ENCODE peak calls at places on chromosomes 12 and 14, in six cellular contexts. One of them, this sample, is unnamed.

GRCh38 chr12:49854976-49855375 is 12.1 kb upstream of the BCDIN3D start:
- DNase-seq in NCI-H1092: no peak
- DNase-seq in Caco-2: no peak
- DNase-seq in brain pericyte: no peak
- DNase-seq in D341Med: no peak
- DNase-seq in effector CD4-positive, alpha-beta T cell: no peak
- DNase-seq in this sample: no peak

GRCh38 chr12:11869406-11869805 is 201.3 kb upstream of the BCL2L14 start:
- DNase-seq in NCI-H1092: no peak
- DNase-seq in Caco-2: no peak
- DNase-seq in effector CD4-positive, alpha-beta T cell: no peak
- DNase-seq in brain pericyte: no peak
- DNase-seq in D341Med: no peak
- DNase-seq in this sample: no peak

GRCh38 chr14:59998575-59998974 is 78.6 kb downstream of the LRRC9 start:
- DNase-seq in effector CD4-positive, alpha-beta T cell: no peak
- DNase-seq in NCI-H1092: no peak
- DNase-seq in brain pericyte: no peak
- DNase-seq in Caco-2: no peak
- DNase-seq in D341Med: no peak
- DNase-seq in this sample: no peak

GRCh38 chr12:124527861-124528561 is 39.4 kb downstream of the NCOR2 start:
- DNase-seq in D341Med: peak; percentile 89
- DNase-seq in brain pericyte: no peak
- DNase-seq in NCI-H1092: no peak
- DNase-seq in Caco-2: no peak
- DNase-seq in effector CD4-positive, alpha-beta T cell: no peak
- DNase-seq in this sample: no peak

GRCh38 chr14:59919582-59920377 is at the start of gene LRRC9:
- DNase-seq in Caco-2: peak; percentile 98
- DNase-seq in effector CD4-positive, alpha-beta T cell: no peak
- DNase-seq in brain pericyte: no peak
- DNase-seq in NCI-H1092: peak; percentile 95
- DNase-seq in D341Med: peak; percentile 50
- DNase-seq in this sample: peak; percentile 68

GRCh38 chr14:60188115-60188514 is 22.9 kb upstream of the DHRS7 start:
- DNase-seq in brain pericyte: no peak
- DNase-seq in NCI-H1092: peak; percentile 15
- DNase-seq in Caco-2: no peak
- DNase-seq in effector CD4-positive, alpha-beta T cell: no peak
- DNase-seq in D341Med: no peak
- DNase-seq in this sample: no peak

GRCh38 chr14:58026219-58026618 is 125.8 kb downstream of the ARMH4 start:
- DNase-seq in effector CD4-positive, alpha-beta T cell: no peak
- DNase-seq in D341Med: no peak
- DNase-seq in NCI-H1092: no peak
- DNase-seq in Caco-2: no peak
- DNase-seq in brain pericyte: no peak
- DNase-seq in this sample: no peak

GRCh38 chr12:32476446-32476845 is 77.1 kb downstream of the FGD4 start:
- DNase-seq in D341Med: no peak
- DNase-seq in brain pericyte: no peak
- DNase-seq in Caco-2: no peak
- DNase-seq in NCI-H1092: no peak
- DNase-seq in effector CD4-positive, alpha-beta T cell: no peak
- DNase-seq in this sample: no peak

GRCh38 chr12:79326225-79326624 is 364.5 kb downstream of the PAWR start:
- DNase-seq in Caco-2: no peak
- DNase-seq in brain pericyte: no peak
- DNase-seq in effector CD4-positive, alpha-beta T cell: no peak
- DNase-seq in NCI-H1092: peak; percentile 19
- DNase-seq in D341Med: no peak
- DNase-seq in this sample: no peak

GRCh38 chr14:91464615-91465205 is 45.4 kb downstream of the PPP4R3A start:
- DNase-seq in Caco-2: no peak
- DNase-seq in brain pericyte: no peak
- DNase-seq in NCI-H1092: no peak
- DNase-seq in D341Med: no peak
- DNase-seq in effector CD4-positive, alpha-beta T cell: no peak
- DNase-seq in this sample: no peak

GRCh38 chr12:129467749-129468148 is 436.1 kb downstream of the TMEM132D start:
- DNase-seq in brain pericyte: no peak
- DNase-seq in effector CD4-positive, alpha-beta T cell: no peak
- DNase-seq in Caco-2: no peak
- DNase-seq in NCI-H1092: peak; percentile 21
- DNase-seq in D341Med: no peak
- DNase-seq in this sample: no peak

GRCh38 chr12:111367661-111368221 is 1.2 kb downstream of the PHETA1 start:
- DNase-seq in effector CD4-positive, alpha-beta T cell: no peak
- DNase-seq in Caco-2: peak; percentile 72
- DNase-seq in D341Med: no peak
- DNase-seq in NCI-H1092: no peak
- DNase-seq in brain pericyte: no peak
- DNase-seq in this sample: peak; percentile 85

GRCh38 chr14:52241102-52241793 is 26.2 kb upstream of the PTGDR start:
- DNase-seq in effector CD4-positive, alpha-beta T cell: no peak
- DNase-seq in Caco-2: no peak
- DNase-seq in D341Med: no peak
- DNase-seq in NCI-H1092: no peak
- DNase-seq in brain pericyte: no peak
- DNase-seq in this sample: no peak

GRCh38 chr12:109625131-109625559 is 51.6 kb downstream of the MVK start:
- DNase-seq in effector CD4-positive, alpha-beta T cell: no peak
- DNase-seq in D341Med: no peak
- DNase-seq in Caco-2: no peak
- DNase-seq in brain pericyte: no peak
- DNase-seq in NCI-H1092: no peak
- DNase-seq in this sample: no peak

GRCh38 chr12:54292083-54292930 is 8.5 kb downstream of the NFE2 start:
- DNase-seq in effector CD4-positive, alpha-beta T cell: no peak
- DNase-seq in brain pericyte: no peak
- DNase-seq in NCI-H1092: no peak
- DNase-seq in Caco-2: no peak
- DNase-seq in D341Med: no peak
- DNase-seq in this sample: no peak

GRCh38 chr12:18361431-18361830 is 100.1 kb downstream of the PIK3C2G start:
- DNase-seq in effector CD4-positive, alpha-beta T cell: no peak
- DNase-seq in D341Med: no peak
- DNase-seq in Caco-2: no peak
- DNase-seq in brain pericyte: no peak
- DNase-seq in NCI-H1092: no peak
- DNase-seq in this sample: no peak

GRCh38 chr12:132063491-132063890 is 80.6 kb downstream of the DDX51 start:
- DNase-seq in effector CD4-positive, alpha-beta T cell: no peak
- DNase-seq in brain pericyte: no peak
- DNase-seq in Caco-2: no peak
- DNase-seq in NCI-H1092: no peak
- DNase-seq in D341Med: no peak
- DNase-seq in this sample: no peak

GRCh38 chr12:101859664-101860607 is 17.4 kb upstream of the DRAM1 start:
- DNase-seq in D341Med: no peak
- DNase-seq in Caco-2: no peak
- DNase-seq in effector CD4-positive, alpha-beta T cell: no peak
- DNase-seq in NCI-H1092: no peak
- DNase-seq in brain pericyte: no peak
- DNase-seq in this sample: no peak

GRCh38 chr14:69606258-69606657 is 5.1 kb upstream of the SUSD6 start:
- DNase-seq in brain pericyte: no peak
- DNase-seq in Caco-2: peak; percentile 87
- DNase-seq in D341Med: no peak
- DNase-seq in effector CD4-positive, alpha-beta T cell: no peak
- DNase-seq in NCI-H1092: no peak
- DNase-seq in this sample: peak; percentile 52

GRCh38 chr14:26866741-26867140 is 268.9 kb upstream of the NOVA1 start:
- DNase-seq in brain pericyte: no peak
- DNase-seq in NCI-H1092: no peak
- DNase-seq in effector CD4-positive, alpha-beta T cell: no peak
- DNase-seq in D341Med: no peak
- DNase-seq in Caco-2: no peak
- DNase-seq in this sample: no peak

GRCh38 chr14:103284574-103285467 is 49.2 kb upstream of the EIF5 start:
- DNase-seq in NCI-H1092: no peak
- DNase-seq in D341Med: no peak
- DNase-seq in effector CD4-positive, alpha-beta T cell: no peak
- DNase-seq in brain pericyte: no peak
- DNase-seq in Caco-2: peak; percentile 49
- DNase-seq in this sample: no peak

GRCh38 chr12:52389313-52390207 is 4.1 kb upstream of the KRT84 start:
- DNase-seq in effector CD4-positive, alpha-beta T cell: no peak
- DNase-seq in D341Med: no peak
- DNase-seq in Caco-2: no peak
- DNase-seq in brain pericyte: no peak
- DNase-seq in NCI-H1092: no peak
- DNase-seq in this sample: no peak

GRCh38 chr12:52222692-52223091 is 10.4 kb upstream of the KRT7 start:
- DNase-seq in D341Med: no peak
- DNase-seq in Caco-2: no peak
- DNase-seq in NCI-H1092: no peak
- DNase-seq in brain pericyte: no peak
- DNase-seq in effector CD4-positive, alpha-beta T cell: no peak
- DNase-seq in this sample: no peak

GRCh38 chr12:9741726-9742125 is 8.8 kb upstream of the CLECL1 start:
- DNase-seq in brain pericyte: no peak
- DNase-seq in NCI-H1092: no peak
- DNase-seq in Caco-2: no peak
- DNase-seq in D341Med: no peak
- DNase-seq in effector CD4-positive, alpha-beta T cell: peak; percentile 65
- DNase-seq in this sample: no peak

GRCh38 chr12:42819801-42820200 is 230.3 kb upstream of the PRICKLE1 start:
- DNase-seq in D341Med: no peak
- DNase-seq in effector CD4-positive, alpha-beta T cell: no peak
- DNase-seq in Caco-2: no peak
- DNase-seq in brain pericyte: no peak
- DNase-seq in NCI-H1092: no peak
- DNase-seq in this sample: no peak

GRCh38 chr12:56020437-56021189 is at the start of gene IKZF4:
- DNase-seq in NCI-H1092: no peak
- DNase-seq in D341Med: no peak
- DNase-seq in Caco-2: peak; percentile 72
- DNase-seq in effector CD4-positive, alpha-beta T cell: no peak
- DNase-seq in brain pericyte: no peak
- DNase-seq in this sample: no peak

GRCh38 chr14:21038416-21039058 is 3.6 kb upstream of the RNASE7 start:
- DNase-seq in D341Med: no peak
- DNase-seq in Caco-2: peak; percentile 63
- DNase-seq in NCI-H1092: no peak
- DNase-seq in brain pericyte: no peak
- DNase-seq in effector CD4-positive, alpha-beta T cell: no peak
- DNase-seq in this sample: no peak

GRCh38 chr14:63726499-63726898 is 1.4 kb downstream of the SGPP1 start:
- DNase-seq in NCI-H1092: no peak
- DNase-seq in brain pericyte: no peak
- DNase-seq in effector CD4-positive, alpha-beta T cell: no peak
- DNase-seq in Caco-2: no peak
- DNase-seq in D341Med: no peak
- DNase-seq in this sample: peak; percentile 32

GRCh38 chr12:28795306-28795705 is 353.8 kb upstream of the FAR2 start:
- DNase-seq in D341Med: no peak
- DNase-seq in Caco-2: no peak
- DNase-seq in brain pericyte: no peak
- DNase-seq in effector CD4-positive, alpha-beta T cell: no peak
- DNase-seq in NCI-H1092: no peak
- DNase-seq in this sample: no peak

GRCh38 chr12:4273651-4274395 is at the start of gene CCND2:
- DNase-seq in brain pericyte: no peak
- DNase-seq in D341Med: peak; percentile 87
- DNase-seq in effector CD4-positive, alpha-beta T cell: peak; percentile 57
- DNase-seq in NCI-H1092: no peak
- DNase-seq in Caco-2: peak; percentile 81
- DNase-seq in this sample: no peak

GRCh38 chr12:47881826-47882427 is 22.9 kb downstream of the VDR start:
- DNase-seq in Caco-2: no peak
- DNase-seq in effector CD4-positive, alpha-beta T cell: no peak
- DNase-seq in NCI-H1092: no peak
- DNase-seq in D341Med: no peak
- DNase-seq in brain pericyte: no peak
- DNase-seq in this sample: no peak

GRCh38 chr12:12671850-12672660 is 23.9 kb downstream of the GPR19 start:
- DNase-seq in brain pericyte: no peak
- DNase-seq in D341Med: no peak
- DNase-seq in Caco-2: no peak
- DNase-seq in effector CD4-positive, alpha-beta T cell: no peak
- DNase-seq in NCI-H1092: no peak
- DNase-seq in this sample: no peak

GRCh38 chr14:39268393-39268792 is 34.7 kb downstream of the MIA2 start:
- DNase-seq in effector CD4-positive, alpha-beta T cell: no peak
- DNase-seq in Caco-2: no peak
- DNase-seq in NCI-H1092: no peak
- DNase-seq in brain pericyte: no peak
- DNase-seq in D341Med: no peak
- DNase-seq in this sample: no peak

GRCh38 chr12:27015730-27016076 is 1.5 kb upstream of the TM7SF3 start:
- DNase-seq in Caco-2: peak; percentile 24
- DNase-seq in NCI-H1092: no peak
- DNase-seq in effector CD4-positive, alpha-beta T cell: no peak
- DNase-seq in D341Med: no peak
- DNase-seq in brain pericyte: no peak
- DNase-seq in this sample: no peak